ENCODE peak calls at places on chromosomes 3 and 15, in six cellular contexts. One of them, this sample, is unnamed.

GRCh38 chr3:81242871-81243270 is 518.6 kb downstream of the GBE1 start:
- DNase-seq in lung: no peak
- DNase-seq in activated CD4-positive, alpha-beta T cell treated with anti-CD3 and anti-CD28 coated beads for 24 hours: no peak
- DNase-seq in astrocyte of the cerebellum: no peak
- DNase-seq in aorta: no peak
- DNase-seq in stimulated activated naive B cell treated with anti-CD40 and anti-IgM and Interleukin-4, amounts not matched to agents 10 μg/mL and 1 μg/mL and 100 μg/mL, for 72 hours: no peak
- DNase-seq in this sample: no peak

GRCh38 chr3:62955126-62955525 is 79.9 kb upstream of the CADPS start:
- DNase-seq in lung: no peak
- DNase-seq in activated CD4-positive, alpha-beta T cell treated with anti-CD3 and anti-CD28 coated beads for 24 hours: no peak
- DNase-seq in astrocyte of the cerebellum: no peak
- DNase-seq in aorta: no peak
- DNase-seq in stimulated activated naive B cell treated with anti-CD40 and anti-IgM and Interleukin-4, amounts not matched to agents 10 μg/mL and 1 μg/mL and 100 μg/mL, for 72 hours: no peak
- DNase-seq in this sample: no peak

GRCh38 chr3:169112153-169112892 is 551.2 kb downstream of the MECOM start:
- DNase-seq in lung: no peak
- DNase-seq in activated CD4-positive, alpha-beta T cell treated with anti-CD3 and anti-CD28 coated beads for 24 hours: no peak
- DNase-seq in astrocyte of the cerebellum: peak
- DNase-seq in aorta: no peak
- DNase-seq in stimulated activated naive B cell treated with anti-CD40 and anti-IgM and Interleukin-4, amounts not matched to agents 10 μg/mL and 1 μg/mL and 100 μg/mL, for 72 hours: no peak
- DNase-seq in this sample: no peak

GRCh38 chr3:101827211-101828174 is 21.8 kb upstream of the NFKBIZ start:
- DNase-seq in lung: peak
- DNase-seq in activated CD4-positive, alpha-beta T cell treated with anti-CD3 and anti-CD28 coated beads for 24 hours: peak
- DNase-seq in astrocyte of the cerebellum: peak
- DNase-seq in aorta: peak
- DNase-seq in stimulated activated naive B cell treated with anti-CD40 and anti-IgM and Interleukin-4, amounts not matched to agents 10 μg/mL and 1 μg/mL and 100 μg/mL, for 72 hours: peak
- DNase-seq in this sample: peak

GRCh38 chr15:80419546-80419945 is 15.4 kb downstream of the ARNT2 start:
- DNase-seq in lung: no peak
- DNase-seq in activated CD4-positive, alpha-beta T cell treated with anti-CD3 and anti-CD28 coated beads for 24 hours: no peak
- DNase-seq in astrocyte of the cerebellum: no peak
- DNase-seq in aorta: no peak
- DNase-seq in stimulated activated naive B cell treated with anti-CD40 and anti-IgM and Interleukin-4, amounts not matched to agents 10 μg/mL and 1 μg/mL and 100 μg/mL, for 72 hours: no peak
- DNase-seq in this sample: no peak

GRCh38 chr15:98905981-98906711 is 101.4 kb downstream of the PGPEP1L start:
- DNase-seq in lung: no peak
- DNase-seq in activated CD4-positive, alpha-beta T cell treated with anti-CD3 and anti-CD28 coated beads for 24 hours: no peak
- DNase-seq in astrocyte of the cerebellum: no peak
- DNase-seq in aorta: no peak
- DNase-seq in stimulated activated naive B cell treated with anti-CD40 and anti-IgM and Interleukin-4, amounts not matched to agents 10 μg/mL and 1 μg/mL and 100 μg/mL, for 72 hours: no peak
- DNase-seq in this sample: no peak

GRCh38 chr3:160810360-160810759 is 54.3 kb downstream of the PPM1L start:
- DNase-seq in lung: no peak
- DNase-seq in activated CD4-positive, alpha-beta T cell treated with anti-CD3 and anti-CD28 coated beads for 24 hours: no peak
- DNase-seq in astrocyte of the cerebellum: no peak
- DNase-seq in aorta: peak
- DNase-seq in stimulated activated naive B cell treated with anti-CD40 and anti-IgM and Interleukin-4, amounts not matched to agents 10 μg/mL and 1 μg/mL and 100 μg/mL, for 72 hours: no peak
- DNase-seq in this sample: no peak

GRCh38 chr3:99651561-99651960 is 13.2 kb downstream of the COL8A1 start:
- DNase-seq in lung: no peak
- DNase-seq in activated CD4-positive, alpha-beta T cell treated with anti-CD3 and anti-CD28 coated beads for 24 hours: no peak
- DNase-seq in astrocyte of the cerebellum: no peak
- DNase-seq in aorta: no peak
- DNase-seq in stimulated activated naive B cell treated with anti-CD40 and anti-IgM and Interleukin-4, amounts not matched to agents 10 μg/mL and 1 μg/mL and 100 μg/mL, for 72 hours: no peak
- DNase-seq in this sample: no peak

GRCh38 chr15:101255615-101256350 is 3.9 kb upstream of the CHSY1 start:
- DNase-seq in lung: no peak
- DNase-seq in activated CD4-positive, alpha-beta T cell treated with anti-CD3 and anti-CD28 coated beads for 24 hours: no peak
- DNase-seq in astrocyte of the cerebellum: no peak
- DNase-seq in aorta: no peak
- DNase-seq in stimulated activated naive B cell treated with anti-CD40 and anti-IgM and Interleukin-4, amounts not matched to agents 10 μg/mL and 1 μg/mL and 100 μg/mL, for 72 hours: no peak
- DNase-seq in this sample: no peak

GRCh38 chr3:58071480-58071971 is 63.3 kb downstream of the FLNB start:
- DNase-seq in lung: no peak
- DNase-seq in activated CD4-positive, alpha-beta T cell treated with anti-CD3 and anti-CD28 coated beads for 24 hours: no peak
- DNase-seq in astrocyte of the cerebellum: no peak
- DNase-seq in aorta: no peak
- DNase-seq in stimulated activated naive B cell treated with anti-CD40 and anti-IgM and Interleukin-4, amounts not matched to agents 10 μg/mL and 1 μg/mL and 100 μg/mL, for 72 hours: no peak
- DNase-seq in this sample: no peak

GRCh38 chr15:99239545-99240198 is 9.7 kb downstream of the TTC23 start:
- DNase-seq in lung: no peak
- DNase-seq in activated CD4-positive, alpha-beta T cell treated with anti-CD3 and anti-CD28 coated beads for 24 hours: no peak
- DNase-seq in astrocyte of the cerebellum: no peak
- DNase-seq in aorta: no peak
- DNase-seq in stimulated activated naive B cell treated with anti-CD40 and anti-IgM and Interleukin-4, amounts not matched to agents 10 μg/mL and 1 μg/mL and 100 μg/mL, for 72 hours: no peak
- DNase-seq in this sample: peak

GRCh38 chr3:65004316-65004715 is 316.5 kb upstream of the ADAMTS9 start:
- DNase-seq in lung: no peak
- DNase-seq in activated CD4-positive, alpha-beta T cell treated with anti-CD3 and anti-CD28 coated beads for 24 hours: no peak
- DNase-seq in astrocyte of the cerebellum: no peak
- DNase-seq in aorta: no peak
- DNase-seq in stimulated activated naive B cell treated with anti-CD40 and anti-IgM and Interleukin-4, amounts not matched to agents 10 μg/mL and 1 μg/mL and 100 μg/mL, for 72 hours: no peak
- DNase-seq in this sample: no peak

GRCh38 chr3:31770822-31771326 is 210.2 kb downstream of the OSBPL10 start:
- DNase-seq in lung: no peak
- DNase-seq in activated CD4-positive, alpha-beta T cell treated with anti-CD3 and anti-CD28 coated beads for 24 hours: no peak
- DNase-seq in astrocyte of the cerebellum: no peak
- DNase-seq in aorta: no peak
- DNase-seq in stimulated activated naive B cell treated with anti-CD40 and anti-IgM and Interleukin-4, amounts not matched to agents 10 μg/mL and 1 μg/mL and 100 μg/mL, for 72 hours: no peak
- DNase-seq in this sample: no peak

GRCh38 chr15:101481381-101481705 is 8.2 kb downstream of the PCSK6 start:
- DNase-seq in lung: no peak
- DNase-seq in activated CD4-positive, alpha-beta T cell treated with anti-CD3 and anti-CD28 coated beads for 24 hours: no peak
- DNase-seq in astrocyte of the cerebellum: no peak
- DNase-seq in aorta: no peak
- DNase-seq in stimulated activated naive B cell treated with anti-CD40 and anti-IgM and Interleukin-4, amounts not matched to agents 10 μg/mL and 1 μg/mL and 100 μg/mL, for 72 hours: no peak
- DNase-seq in this sample: no peak

This sample was measured in GM10248.